ENCODE peak calls at places on chromosomes 5 and 9, in nine cellular contexts. E is substantia nigra, B is OCI-LY7, C is uterus, N is breast epithelium, L is adrenal gland, O is right cardiac atrium, A is astrocyte, S is H9. P is an unnamed sample.

GRCh38 chr5:78806544-78806943 is 158.0 kb upstream of the LHFPL2 start:
- DNase-seq in E (no peak), B (no peak), C (no peak), N (no peak), L (no peak), O (no peak), A (peak), S (no peak), P (no peak)

GRCh38 chr9:98043921-98044320 is 12.6 kb upstream of the NANS start:
- DNase-seq in E (no peak), B (no peak), C (no peak), N (no peak), L (no peak), O (no peak), A (no peak), S (no peak), P (no peak)

GRCh38 chr5:133400120-133400519 is 212.2 kb downstream of the FSTL4 start:
- DNase-seq in E (no peak), B (no peak), C (no peak), N (no peak), L (no peak), O (no peak), A (no peak), S (no peak), P (no peak)

GRCh38 chr9:69499959-69500358 is 172.2 kb downstream of the APBA1 start:
- DNase-seq in E (no peak), B (no peak), C (no peak), N (no peak), L (no peak), O (no peak), A (no peak), S (no peak), P (no peak)

GRCh38 chr5:112390327-112390726 is 28.8 kb downstream of the EPB41L4A start:
- DNase-seq in E (no peak), B (no peak), C (no peak), N (no peak), L (no peak), O (no peak), A (no peak), S (peak), P (no peak)

GRCh38 chr9:120307599-120307998 is 272.4 kb downstream of the CDK5RAP2 start:
- DNase-seq in E (no peak), B (no peak), C (no peak), N (no peak), L (no peak), O (no peak), A (no peak), S (peak), P (no peak)

GRCh38 chr5:1010641-1011046 is 2.0 kb downstream of the NKD2 start:
- DNase-seq in E (no peak), B (no peak), C (no peak), N (peak), L (no peak), O (peak), A (no peak), S (no peak), P (no peak)

GRCh38 chr5:147669113-147669869 is 113.2 kb downstream of the JAKMIP2 start:
- DNase-seq in E (peak), B (no peak), C (no peak), N (no peak), L (no peak), O (no peak), A (no peak), S (no peak), P (no peak)

GRCh38 chr5:103014983-103015382 is 105.0 kb downstream of the GIN1 start:
- DNase-seq in E (no peak), B (no peak), C (no peak), N (no peak), L (no peak), O (no peak), A (peak), S (no peak), P (no peak)

GRCh38 chr9:18357321-18357720 is 116.6 kb upstream of the ADAMTSL1 start:
- DNase-seq in E (no peak), B (no peak), C (no peak), N (no peak), L (no peak), O (no peak), A (peak), S (no peak), P (no peak)

GRCh38 chr5:66814146-66814991 is 218.2 kb downstream of the MAST4 start:
- DNase-seq in E (no peak), B (peak), C (no peak), N (no peak), L (peak), O (no peak), A (peak), S (no peak), P (peak)

GRCh38 chr9:26077860-26078259 is 399.6 kb upstream of the TUSC1 start:
- DNase-seq in E (no peak), B (no peak), C (no peak), N (no peak), L (no peak), O (no peak), A (no peak), S (no peak), P (no peak)

GRCh38 chr9:129702563-129702962 is 37.1 kb downstream of the PRRX2 start:
- DNase-seq in E (no peak), B (no peak), C (no peak), N (no peak), L (no peak), O (peak), A (peak), S (no peak), P (peak)

GRCh38 chr9:75138260-75139040 is 50.1 kb downstream of the OSTF1 start:
- DNase-seq in E (no peak), B (no peak), C (no peak), N (no peak), L (no peak), O (no peak), A (no peak), S (no peak), P (no peak)

GRCh38 chr9:134913041-134913712 is 4.5 kb downstream of the FCN1 start:
- DNase-seq in E (no peak), B (no peak), C (no peak), N (no peak), L (peak), O (no peak), A (no peak), S (no peak), P (no peak)

GRCh38 chr9:114100536-114100935 is 1.4 kb upstream of the KIF12 start:
- DNase-seq in E (no peak), B (no peak), C (no peak), N (no peak), L (no peak), O (no peak), A (no peak), S (no peak), P (no peak)

GRCh38 chr9:21777701-21778100 is 24.7 kb upstream of the MTAP start:
- DNase-seq in E (no peak), B (no peak), C (no peak), N (no peak), L (no peak), O (no peak), A (peak), S (no peak), P (no peak)

GRCh38 chr9:134275379-134275778 is 50.9 kb upstream of the RXRA start:
- DNase-seq in E (no peak), B (peak), C (no peak), N (no peak), L (no peak), O (no peak), A (no peak), S (peak), P (no peak)

GRCh38 chr5:39479537-39479936 is 54.8 kb upstream of the DAB2 start:
- DNase-seq in E (no peak), B (no peak), C (no peak), N (no peak), L (no peak), O (no peak), A (no peak), S (no peak), P (no peak)

GRCh38 chr9:100452894-100453293 is 20.1 kb upstream of the TMEFF1 start:
- DNase-seq in E (no peak), B (no peak), C (no peak), N (no peak), L (no peak), O (no peak), A (no peak), S (no peak), P (no peak)

GRCh38 chr9:89093201-89093600 is 85.4 kb downstream of the SHC3 start:
- DNase-seq in E (no peak), B (no peak), C (no peak), N (no peak), L (no peak), O (no peak), A (no peak), S (no peak), P (no peak)

GRCh38 chr5:124745367-124746251 is 830 bp downstream of the ZNF608 start:
- DNase-seq in E (no peak), B (peak), C (no peak), N (no peak), L (no peak), O (no peak), A (peak), S (no peak), P (no peak)

GRCh38 chr9:108053555-108054061 is 564.0 kb upstream of the KLF4 start:
- DNase-seq in E (peak), B (no peak), C (peak), N (peak), L (peak), O (peak), A (peak), S (no peak), P (peak)

GRCh38 chr9:126377521-126377920 is 50.9 kb downstream of the MVB12B start:
- DNase-seq in E (peak), B (no peak), C (no peak), N (no peak), L (no peak), O (no peak), A (no peak), S (no peak), P (no peak)

GRCh38 chr5:66898241-66899039 is 298.2 kb downstream of the CD180 start:
- DNase-seq in E (no peak), B (no peak), C (no peak), N (no peak), L (no peak), O (no peak), A (peak), S (no peak), P (no peak)

GRCh38 chr5:17918373-17919104 is 284.3 kb downstream of the TAF11L14 start:
- DNase-seq in E (no peak), B (no peak), C (no peak), N (no peak), L (no peak), O (no peak), A (peak), S (peak), P (no peak)

GRCh38 chr9:107280543-107280942 is 2.5 kb upstream of the RAD23B start:
- DNase-seq in E (no peak), B (no peak), C (no peak), N (no peak), L (no peak), O (no peak), A (no peak), S (no peak), P (no peak)

GRCh38 chr5:179908528-179908927 is 831 bp upstream of the TBC1D9B start:
- DNase-seq in E (peak), B (peak), C (no peak), N (no peak), L (no peak), O (no peak), A (no peak), S (peak), P (no peak)

GRCh38 chr5:15615859-15616258 is 115.9 kb downstream of the FBXL7 start:
- DNase-seq in E (no peak), B (no peak), C (no peak), N (no peak), L (no peak), O (no peak), A (peak), S (no peak), P (no peak)

GRCh38 chr9:121884057-121884512 is 209.0 kb downstream of the TTLL11 start:
- DNase-seq in E (peak), B (no peak), C (no peak), N (no peak), L (no peak), O (no peak), A (no peak), S (no peak), P (no peak)

GRCh38 chr9:279674-280073 is 65.0 kb downstream of the DOCK8 start:
- DNase-seq in E (no peak), B (no peak), C (no peak), N (no peak), L (no peak), O (no peak), A (no peak), S (no peak), P (no peak)
- H3K27ac ChIP-seq in E (no peak), B (no peak), C (no peak), N (no peak), L (no peak), O (no peak), A (no peak), S (no peak), P (no peak)

GRCh38 chr9:131992906-131993657 is 86.6 kb downstream of the MED27 start:
- DNase-seq in E (no peak), B (no peak), C (no peak), N (no peak), L (no peak), O (no peak), A (no peak), S (no peak), P (no peak)
- H3K27ac ChIP-seq in E (no peak), B (no peak), C (no peak), N (no peak), L (no peak), O (no peak), A (no peak), S (no peak), P (no peak)

DNA sequence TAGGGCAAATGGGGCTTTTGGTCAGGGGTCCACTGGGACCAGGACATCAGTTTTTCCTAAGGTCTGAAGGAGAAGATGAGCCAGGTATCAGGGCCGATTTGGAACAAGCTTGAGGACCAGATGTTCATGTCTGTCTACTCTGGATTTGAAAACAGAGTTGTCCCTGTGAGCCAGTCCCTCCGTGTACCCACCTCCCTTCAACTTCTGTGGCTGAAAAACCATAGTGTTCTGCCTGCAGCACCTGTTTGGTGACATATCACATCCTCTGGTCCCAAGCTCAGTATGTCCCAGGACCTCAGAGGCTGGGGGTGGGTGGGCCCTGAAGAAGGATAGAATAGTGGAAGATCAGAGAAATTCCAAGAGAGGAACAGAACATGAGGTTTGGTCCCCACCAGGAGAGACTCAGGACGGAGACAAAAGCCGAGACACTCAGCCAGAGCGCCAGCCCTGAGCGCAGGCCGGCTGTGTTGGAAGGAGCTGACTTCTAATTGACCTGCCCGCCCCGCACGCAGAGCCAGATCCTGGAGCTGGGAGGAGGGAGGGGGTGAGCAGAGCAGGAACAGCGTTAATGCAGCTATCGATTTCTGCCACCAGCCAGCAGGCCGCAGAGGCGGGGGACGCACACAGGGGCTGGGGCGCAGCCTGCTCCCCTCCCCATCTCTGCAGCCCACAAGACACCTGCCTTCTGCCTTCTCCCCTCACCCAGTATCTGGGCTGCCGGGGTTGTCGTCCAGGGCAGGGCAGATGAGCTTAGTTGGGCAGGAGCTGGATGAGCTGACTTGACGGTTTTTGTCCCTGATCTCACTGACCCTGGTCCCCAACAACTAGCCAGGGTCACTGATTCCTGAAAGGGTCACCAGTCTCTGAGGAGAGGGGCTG is 29.5 kb downstream of the CXXC5 start:
- DNase-seq in E (no peak), B (no peak), C (no peak), N (no peak), L (no peak), O (peak), A (no peak), S (no peak), P (no peak)
- H3K27ac ChIP-seq in E (peak), B (peak), C (peak), N (peak), L (peak), O (peak), A (no peak), S (no peak), P (peak)

DNA sequence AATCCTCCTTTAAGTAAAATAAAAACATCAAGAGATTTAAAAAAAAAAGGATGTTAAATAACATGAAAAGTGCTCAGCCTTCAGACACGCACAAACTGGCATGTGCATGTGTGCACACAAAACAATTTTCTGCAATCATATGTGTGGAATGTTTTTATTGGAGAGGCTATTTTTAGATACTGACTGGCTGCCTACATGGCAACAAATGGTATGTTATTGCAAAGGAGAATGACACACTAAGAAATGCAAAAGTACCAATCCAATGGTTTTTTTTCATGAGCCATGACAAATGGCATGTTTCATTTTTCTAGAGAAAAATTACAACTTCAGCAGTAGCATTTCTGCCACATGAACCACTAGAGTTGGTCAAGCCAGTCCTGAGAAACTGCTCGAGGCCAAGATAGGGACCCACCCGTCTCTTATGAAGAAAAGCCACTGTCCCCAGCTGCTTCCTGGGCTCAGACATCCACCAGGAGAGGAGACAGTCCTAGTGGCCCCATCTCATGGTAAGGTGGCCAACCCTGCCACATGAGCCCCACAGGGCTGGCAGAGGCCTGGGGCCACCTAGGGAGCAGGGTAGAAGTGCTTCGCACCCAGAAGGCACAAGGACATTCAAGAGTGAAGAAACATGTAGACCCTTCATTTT is 116.4 kb downstream of the MYO10 start:
- DNase-seq in E (no peak), B (no peak), C (no peak), N (no peak), L (no peak), O (no peak), A (peak), S (no peak), P (no peak)
- H3K27ac ChIP-seq in E (no peak), B (no peak), C (no peak), N (no peak), L (no peak), O (no peak), A (peak), S (no peak), P (no peak)

GRCh38 chr5:82346376-82347212 is 68.4 kb upstream of the RPS23 start:
- DNase-seq in E (peak), B (no peak), C (no peak), N (no peak), L (no peak), O (peak), A (no peak), S (no peak), P (no peak)
- H3K27ac ChIP-seq in E (peak), B (no peak), C (peak), N (peak), L (peak), O (peak), A (peak), S (no peak), P (peak)

GRCh38 chr9:20559236-20559896 is 62.9 kb downstream of the MLLT3 start:
- DNase-seq in E (no peak), B (no peak), C (no peak), N (no peak), L (no peak), O (no peak), A (no peak), S (no peak), P (no peak)

GRCh38 chr9:20557890-20558608 is 64.2 kb downstream of the MLLT3 start:
- DNase-seq in E (no peak), B (no peak), C (no peak), N (no peak), L (no peak), O (no peak), A (no peak), S (no peak), P (no peak)

GRCh38 chr9:20561542-20561941 is 60.8 kb downstream of the MLLT3 start:
- DNase-seq in E (no peak), B (no peak), C (no peak), N (no peak), L (no peak), O (no peak), A (no peak), S (no peak), P (no peak)

GRCh38 chr9:20557286-20557685 is 65.0 kb downstream of the MLLT3 start:
- DNase-seq in E (no peak), B (no peak), C (no peak), N (no peak), L (no peak), O (no peak), A (no peak), S (no peak), P (no peak)

GRCh38 chr9:20558609-20559016 is 63.7 kb downstream of the MLLT3 start:
- DNase-seq in E (peak), B (no peak), C (no peak), N (no peak), L (no peak), O (no peak), A (peak), S (no peak), P (no peak)
- H3K27ac ChIP-seq in E (no peak), B (no peak), C (peak), N (no peak), L (peak), O (no peak), A (peak), S (no peak), P (no peak)

DNA sequence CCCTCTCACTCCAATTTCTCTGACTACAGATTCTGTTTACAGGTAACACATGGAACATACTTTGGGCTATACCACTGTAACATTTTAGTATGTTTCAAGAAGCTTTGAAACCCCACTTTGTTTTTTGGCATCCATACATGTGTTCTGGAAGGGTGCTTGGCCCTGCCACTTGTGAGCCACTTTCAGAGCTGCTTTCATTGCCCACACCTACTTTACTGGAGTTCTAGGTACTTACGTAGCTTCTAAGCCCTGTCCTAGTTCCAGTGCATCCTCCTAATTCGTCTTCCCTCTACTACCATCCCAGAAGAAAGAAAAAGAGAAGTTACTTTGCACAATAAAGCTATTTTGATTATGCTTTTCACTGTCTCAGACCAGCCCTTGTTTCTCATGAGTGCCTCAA is 26.5 kb upstream of the C5orf47 start:
- DNase-seq in E (no peak), B (no peak), C (no peak), N (no peak), L (no peak), O (no peak), A (no peak), S (no peak), P (no peak)
- H3K27ac ChIP-seq in E (peak), B (no peak), C (peak), N (no peak), L (peak), O (peak), A (peak), S (peak), P (no peak)

GRCh38 chr5:54873696-54874095 is 111.7 kb downstream of the ESM1 start:
- DNase-seq in E (no peak), B (no peak), C (no peak), N (no peak), L (no peak), O (no peak), A (peak), S (no peak), P (no peak)
- H3K27ac ChIP-seq in E (no peak), B (no peak), C (no peak), N (no peak), L (no peak), O (no peak), A (no peak), S (no peak), P (no peak)

GRCh38 chr9:128642675-128643074 is 14.0 kb downstream of the DYNC2I2 start:
- DNase-seq in E (no peak), B (peak), C (no peak), N (no peak), L (no peak), O (no peak), A (no peak), S (no peak), P (no peak)
- H3K27ac ChIP-seq in E (no peak), B (peak), C (no peak), N (no peak), L (no peak), O (no peak), A (no peak), S (no peak), P (peak)

GRCh38 chr9:35511453-35511852 is 21.5 kb downstream of the RUSC2 start:
- DNase-seq in E (no peak), B (no peak), C (no peak), N (no peak), L (no peak), O (no peak), A (no peak), S (no peak), P (no peak)
- H3K27ac ChIP-seq in E (peak), B (no peak), C (peak), N (peak), L (peak), O (peak), A (peak), S (no peak), P (peak)

P was measured in tibial nerve.